ENCODE peak calls at places on chromosomes 11 and 22, in five cellular contexts. G is lower leg skin, A is lung, F is A549, S is upper lobe of right lung. D is an unnamed sample.

GRCh38 chr22:38872831-38873248 is 824 bp upstream of the CBX6 start:
- DNase-seq in G (peak; percentile 35), A (peak; percentile 68), S (peak; percentile 85), F (peak; percentile 37), D (peak; percentile 92)

GRCh38 chr11:18669211-18669593 is 29.4 kb upstream of the TMEM86A start:
- DNase-seq in G (no peak), F (no peak), S (no peak), A (no peak), D (no peak)

GRCh38 chr11:28536504-28537267 is 428.5 kb downstream of the METTL15 start:
- DNase-seq in A (no peak), G (no peak), S (no peak), F (no peak), D (no peak)

GRCh38 chr11:119486691-119487259 is 63.8 kb upstream of the THY1 start:
- DNase-seq in G (no peak), A (no peak), F (no peak), S (no peak), D (no peak)

GRCh38 chr22:39024923-39025322 is 4.0 kb downstream of the APOBEC3D start:
- DNase-seq in S (no peak), A (no peak), F (no peak), G (no peak), D (no peak)

GRCh38 chr22:46769191-46769675 is 6.8 kb downstream of the TBC1D22A start:
- DNase-seq in G (no peak), F (no peak), S (no peak), A (no peak), D (no peak)

GRCh38 chr22:50704510-50705218 is 32.0 kb downstream of the SHANK3 start:
- DNase-seq in S (peak; percentile 68), G (no peak), F (no peak), A (no peak), D (no peak)

GRCh38 chr22:41925783-41926460 is 684 bp downstream of the TNFRSF13C start:
- DNase-seq in A (peak; percentile 50), G (no peak), S (peak; percentile 81), F (peak; percentile 48), D (no peak)

GRCh38 chr11:32118025-32118974 is 27.4 kb downstream of the RCN1 start:
- DNase-seq in A (no peak), F (peak; percentile 24), G (no peak), S (no peak), D (peak; percentile 53)

GRCh38 chr11:67119577-67120391 is 721 bp downstream of the KDM2A start:
- DNase-seq in A (no peak), S (peak; percentile 67), F (peak; percentile 19), G (peak; percentile 20), D (no peak)

GRCh38 chr11:12086271-12087074 is 23.9 kb upstream of the MICAL2 start:
- DNase-seq in G (peak; percentile 75), S (peak; percentile 70), F (peak; percentile 92), A (peak; percentile 45), D (no peak)

GRCh38 chr22:28208797-28209196 is 289.7 kb upstream of the PITPNB start:
- DNase-seq in S (no peak), A (no peak), F (no peak), G (no peak), D (no peak)

GRCh38 chr22:23684561-23685031 is 6.2 kb upstream of the RGL4 start:
- DNase-seq in A (no peak), F (no peak), S (no peak), G (no peak), D (no peak)

GRCh38 chr22:23251445-23252093 is 71.3 kb downstream of the BCR start:
- DNase-seq in S (no peak), A (no peak), G (no peak), F (peak; percentile 9), D (no peak)

GRCh38 chr22:37222440-37222971 is 10.2 kb upstream of the SSTR3 start:
- DNase-seq in G (no peak), S (no peak), F (no peak), A (no peak), D (no peak)

GRCh38 chr22:32823024-32823730 is 21.7 kb downstream of the TIMP3 start:
- DNase-seq in G (no peak), F (peak; percentile 64), A (no peak), S (no peak), D (no peak)

GRCh38 chr11:12154871-12155668 is 44.7 kb downstream of the MICAL2 start:
- DNase-seq in G (no peak), A (no peak), F (no peak), S (no peak), D (no peak)

GRCh38 chr22:45334528-45334927 is 24.8 kb downstream of the FAM118A start:
- DNase-seq in S (no peak), F (no peak), A (no peak), G (no peak), D (no peak)

GRCh38 chr11:104522650-104523049 is 358.7 kb upstream of the PDGFD start:
- DNase-seq in S (no peak), A (no peak), F (no peak), G (no peak), D (no peak)

GRCh38 chr11:82586581-82586980 is 147.1 kb downstream of the FAM181B start:
- DNase-seq in G (no peak), S (no peak), A (no peak), F (no peak), D (no peak)

GRCh38 chr11:124611016-124611571 is at the start of gene PANX3:
- DNase-seq in A (no peak), G (no peak), F (no peak), S (no peak), D (no peak)

GRCh38 chr11:34176980-34177319 is 71.5 kb downstream of the NAT10 start:
- DNase-seq in F (no peak), A (no peak), S (no peak), G (no peak), D (no peak)

GRCh38 chr11:33558097-33558496 is 142.5 kb downstream of the C11orf91 start:
- DNase-seq in G (no peak), F (no peak), S (no peak), A (no peak), D (no peak)

GRCh38 chr11:111528557-111528956 is 12.0 kb upstream of the LAYN start:
- DNase-seq in S (no peak), A (no peak), G (no peak), F (no peak), D (no peak)

GRCh38 chr11:85170184-85170583 is 457.0 kb downstream of the DLG2 start:
- DNase-seq in G (no peak), S (no peak), F (peak; percentile 67), A (no peak), D (no peak)

GRCh38 chr11:71311176-71311925 is 59.0 kb upstream of the SHANK2 start:
- DNase-seq in A (no peak), G (no peak), F (no peak), S (peak; percentile 50), D (peak; percentile 88)

DNA sequence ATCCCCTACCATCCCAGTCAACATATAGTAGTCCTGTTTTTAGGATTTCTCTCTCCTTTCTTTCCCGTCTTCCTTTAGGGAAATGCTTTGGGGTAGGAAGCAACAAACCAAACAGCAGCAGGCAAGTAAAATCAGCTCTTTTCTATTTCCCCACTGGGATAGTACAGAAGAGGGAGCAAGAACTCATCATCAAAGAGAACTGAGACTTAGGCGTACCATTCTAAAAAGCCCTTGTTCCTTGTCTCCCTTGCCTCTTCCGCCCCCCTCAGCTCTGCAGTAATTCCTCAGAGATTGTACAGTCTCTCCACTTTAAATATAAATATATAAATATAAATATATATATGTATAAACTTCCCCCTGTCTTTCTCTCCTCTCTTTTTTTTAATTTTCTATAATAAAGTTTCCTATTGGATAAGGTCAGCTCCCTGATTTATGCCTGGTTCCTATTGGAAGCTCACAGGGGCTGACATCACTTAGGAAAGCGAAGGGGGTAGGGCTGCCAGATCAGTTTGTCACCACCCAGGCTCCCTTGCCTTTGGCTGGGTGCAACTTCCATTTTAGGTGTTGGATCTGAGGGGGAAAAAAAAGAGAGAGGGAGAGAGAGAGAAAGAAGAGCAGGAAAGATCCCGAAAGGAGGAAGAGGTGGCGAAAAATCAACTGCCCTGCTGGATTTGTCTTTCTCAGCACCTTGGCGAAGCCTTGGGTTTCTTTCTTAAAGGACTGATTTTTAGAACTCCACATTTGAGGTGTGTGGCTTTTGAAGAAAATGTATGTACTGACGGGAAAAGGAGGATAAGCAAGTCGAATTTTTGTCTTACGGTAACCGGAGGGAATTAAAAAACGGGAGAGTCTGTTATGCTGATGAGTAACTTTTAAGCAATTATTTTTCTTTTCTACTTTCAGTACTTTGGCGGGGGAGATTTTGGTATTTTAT is at the start of gene CTNND1:
- DNase-seq in G (peak; percentile 91), A (peak; percentile 88), S (peak; percentile 82), F (peak; percentile 98), D (peak; percentile 96)
- H3K4me3 ChIP-seq in G (peak within 1 kb of the TSS; percentile 36), A (peak within 1 kb of the TSS; percentile 77), S (peak within 1 kb of the TSS; percentile 57), F (peak within 1 kb of the TSS; percentile 73), D (peak within 1 kb of the TSS; percentile 71)

DNA sequence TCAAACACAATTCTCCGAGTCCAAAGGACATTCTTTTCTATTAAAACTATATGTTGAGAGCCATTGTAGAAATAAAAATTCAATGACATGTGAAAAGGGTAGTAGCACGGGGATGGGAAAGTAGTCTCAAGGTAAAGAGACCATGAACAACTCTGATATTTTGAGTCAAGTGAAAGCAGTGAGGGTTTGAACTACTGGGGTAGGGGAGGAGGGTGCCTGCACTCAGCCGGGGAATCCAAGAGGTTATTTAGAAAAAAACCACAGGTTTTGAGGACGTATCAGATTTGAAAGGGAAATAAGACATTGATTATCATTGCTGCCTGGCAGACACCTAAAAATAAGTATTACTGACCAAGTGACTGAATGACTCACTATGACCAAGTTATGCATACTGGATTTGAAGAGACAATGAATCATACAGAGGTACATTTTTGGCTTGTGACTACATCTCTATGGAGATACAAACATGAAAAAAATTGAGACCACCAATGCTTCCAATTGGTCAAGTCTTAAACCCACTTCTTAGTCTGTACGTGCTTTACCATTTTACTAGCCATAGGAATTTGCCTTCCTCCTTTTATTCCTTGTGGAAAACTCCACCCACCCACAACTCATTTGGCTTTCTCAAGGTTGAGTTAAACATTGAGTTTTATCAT is 2.2 kb upstream of the OR52H1 start:
- DNase-seq in A (no peak), G (no peak), S (no peak), F (peak; percentile 21), D (no peak)
- H3K4me3 ChIP-seq in A (no peak overlapping the region), G (no peak overlapping the region), S (no peak overlapping the region), F (no peak overlapping the region), D (no peak overlapping the region)

GRCh38 chr11:68373810-68374501 is 61.6 kb downstream of the LRP5 start:
- DNase-seq in S (no peak), G (no peak), A (no peak), F (no peak), D (no peak)
- H3K4me3 ChIP-seq in S (no peak overlapping the region), G (no peak overlapping the region), A (no peak overlapping the region), F (no peak overlapping the region), D (peak overlapping the region; percentile 26)

GRCh38 chr11:60457576-60457975 is 1.9 kb downstream of the MS4A1 start:
- DNase-seq in G (no peak), S (no peak), F (no peak), A (no peak), D (no peak)

GRCh38 chr11:60454212-60454611 is 1.4 kb upstream of the MS4A1 start:
- DNase-seq in F (no peak), S (no peak), G (no peak), A (no peak), D (no peak)

GRCh38 chr11:60459345-60459744 is 3.7 kb downstream of the MS4A1 start:
- DNase-seq in S (no peak), G (no peak), A (no peak), F (no peak), D (no peak)

DNA sequence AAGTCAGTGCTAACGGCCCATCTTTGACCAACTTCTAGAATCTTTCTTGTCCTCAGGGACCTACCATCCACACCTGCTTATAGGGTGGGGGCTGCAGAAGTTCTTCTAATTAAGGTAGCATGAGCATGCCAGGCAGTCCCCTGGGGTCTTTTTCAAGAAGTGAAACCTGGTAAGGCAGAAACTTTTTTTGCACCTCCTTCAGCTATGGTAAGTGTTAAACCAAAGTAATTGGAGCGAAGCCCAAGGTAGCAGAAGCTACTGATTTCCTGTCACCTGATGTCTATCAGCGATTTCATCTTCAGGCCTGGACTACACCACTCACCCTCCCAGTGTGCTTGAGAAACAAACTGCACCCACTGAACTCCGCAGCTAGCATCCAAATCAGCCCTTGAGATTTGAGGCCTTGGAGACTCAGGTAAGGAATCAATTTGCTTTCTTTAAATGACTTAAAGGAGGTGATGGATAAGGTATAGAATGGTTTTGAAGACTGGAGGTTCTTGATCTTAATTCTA is at the start of gene MS4A1:
- DNase-seq in G (no peak), S (no peak), A (no peak), F (no peak), D (no peak)
- H3K4me3 ChIP-seq in G (no peak within 1 kb of the TSS), S (no peak within 1 kb of the TSS), A (no peak within 1 kb of the TSS), F (no peak within 1 kb of the TSS), D (no peak within 1 kb of the TSS)